ENCODE peak calls at places on chromosomes 4 and X, in ten cellular contexts. One of them, this sample, is unnamed. For H3K4me1, the result is how much of the 10 kb centered on the place peaks cover.

GRCh38 chrX:151359931-151360871 is 36.8 kb upstream of the VMA21 start:
- ATAC-seq in A549: peak
- ATAC-seq in naive thymus-derived CD4-positive, alpha-beta T cell: peak
- ATAC-seq in pancreas: peak
- ATAC-seq in psoas muscle: peak
- ATAC-seq in HepG2: peak
- ATAC-seq in right cardiac atrium: peak
- ATAC-seq in GM12878: peak
- ATAC-seq in CD8-positive, alpha-beta T cell: peak
- ATAC-seq in upper lobe of right lung: peak
- ATAC-seq in this sample: peak

GRCh38 chr4:100848865-100849264 is 331.0 kb upstream of the EMCN start:
- ATAC-seq in A549: peak
- ATAC-seq in naive thymus-derived CD4-positive, alpha-beta T cell: no peak
- ATAC-seq in pancreas: no peak
- ATAC-seq in psoas muscle: no peak
- ATAC-seq in HepG2: peak
- ATAC-seq in right cardiac atrium: no peak
- ATAC-seq in GM12878: peak
- ATAC-seq in CD8-positive, alpha-beta T cell: no peak
- ATAC-seq in upper lobe of right lung: peak
- ATAC-seq in this sample: no peak

GRCh38 chr4:135186002-135186401 is 984.4 kb upstream of the PABPC4L start:
- ATAC-seq in A549: no peak
- ATAC-seq in naive thymus-derived CD4-positive, alpha-beta T cell: no peak
- ATAC-seq in pancreas: no peak
- ATAC-seq in psoas muscle: no peak
- ATAC-seq in HepG2: no peak
- ATAC-seq in right cardiac atrium: no peak
- ATAC-seq in GM12878: peak
- ATAC-seq in CD8-positive, alpha-beta T cell: no peak
- ATAC-seq in upper lobe of right lung: no peak
- ATAC-seq in this sample: no peak

GRCh38 chr4:147789596-147789995 is 57.7 kb downstream of the ARHGAP10 start:
- ATAC-seq in A549: no peak
- ATAC-seq in naive thymus-derived CD4-positive, alpha-beta T cell: no peak
- ATAC-seq in pancreas: no peak
- ATAC-seq in psoas muscle: no peak
- ATAC-seq in HepG2: no peak
- ATAC-seq in right cardiac atrium: no peak
- ATAC-seq in GM12878: no peak
- ATAC-seq in CD8-positive, alpha-beta T cell: no peak
- ATAC-seq in upper lobe of right lung: no peak
- ATAC-seq in this sample: no peak

GRCh38 chrX:135695471-135695870 is 18.0 kb upstream of the CT45A1 start:
- ATAC-seq in A549: no peak
- ATAC-seq in naive thymus-derived CD4-positive, alpha-beta T cell: no peak
- ATAC-seq in pancreas: no peak
- ATAC-seq in psoas muscle: no peak
- ATAC-seq in HepG2: no peak
- ATAC-seq in right cardiac atrium: no peak
- ATAC-seq in GM12878: no peak
- ATAC-seq in CD8-positive, alpha-beta T cell: no peak
- ATAC-seq in upper lobe of right lung: no peak
- ATAC-seq in this sample: no peak

GRCh38 chrX:39883664-39884063 is 214.1 kb downstream of the BCOR start:
- ATAC-seq in A549: no peak
- ATAC-seq in naive thymus-derived CD4-positive, alpha-beta T cell: peak
- ATAC-seq in pancreas: no peak
- ATAC-seq in psoas muscle: no peak
- ATAC-seq in HepG2: no peak
- ATAC-seq in right cardiac atrium: no peak
- ATAC-seq in GM12878: peak
- ATAC-seq in CD8-positive, alpha-beta T cell: peak
- ATAC-seq in upper lobe of right lung: no peak
- ATAC-seq in this sample: no peak

GRCh38 chrX:43557792-43558191 is 98.3 kb upstream of the MAOA start:
- ATAC-seq in A549: peak
- ATAC-seq in naive thymus-derived CD4-positive, alpha-beta T cell: peak
- ATAC-seq in pancreas: peak
- ATAC-seq in psoas muscle: peak
- ATAC-seq in HepG2: no peak
- ATAC-seq in right cardiac atrium: no peak
- ATAC-seq in GM12878: peak
- ATAC-seq in CD8-positive, alpha-beta T cell: peak
- ATAC-seq in upper lobe of right lung: peak
- ATAC-seq in this sample: no peak

GRCh38 chr4:152363086-152363485 is 172.8 kb downstream of the FBXW7 start:
- ATAC-seq in A549: no peak
- ATAC-seq in naive thymus-derived CD4-positive, alpha-beta T cell: no peak
- ATAC-seq in pancreas: no peak
- ATAC-seq in psoas muscle: peak
- ATAC-seq in HepG2: no peak
- ATAC-seq in right cardiac atrium: no peak
- ATAC-seq in GM12878: no peak
- ATAC-seq in CD8-positive, alpha-beta T cell: no peak
- ATAC-seq in upper lobe of right lung: no peak
- ATAC-seq in this sample: peak

GRCh38 chr4:138765442-138765841 is 250.1 kb upstream of the NOCT start:
- ATAC-seq in A549: no peak
- ATAC-seq in naive thymus-derived CD4-positive, alpha-beta T cell: no peak
- ATAC-seq in pancreas: no peak
- ATAC-seq in psoas muscle: no peak
- ATAC-seq in HepG2: no peak
- ATAC-seq in right cardiac atrium: no peak
- ATAC-seq in GM12878: no peak
- ATAC-seq in CD8-positive, alpha-beta T cell: no peak
- ATAC-seq in upper lobe of right lung: no peak
- ATAC-seq in this sample: no peak

GRCh38 chrX:40140706-40141499 is 43.1 kb upstream of the BCOR start:
- ATAC-seq in A549: peak
- ATAC-seq in naive thymus-derived CD4-positive, alpha-beta T cell: no peak
- ATAC-seq in pancreas: peak
- ATAC-seq in psoas muscle: peak
- ATAC-seq in HepG2: peak
- ATAC-seq in right cardiac atrium: peak
- ATAC-seq in GM12878: no peak
- ATAC-seq in CD8-positive, alpha-beta T cell: no peak
- ATAC-seq in upper lobe of right lung: peak
- ATAC-seq in this sample: peak

GRCh38 chr4:82642321-82642720 is 80.5 kb upstream of the TMEM150C start:
- ATAC-seq in A549: no peak
- ATAC-seq in naive thymus-derived CD4-positive, alpha-beta T cell: peak
- ATAC-seq in pancreas: no peak
- ATAC-seq in psoas muscle: no peak
- ATAC-seq in HepG2: no peak
- ATAC-seq in right cardiac atrium: no peak
- ATAC-seq in GM12878: no peak
- ATAC-seq in CD8-positive, alpha-beta T cell: no peak
- ATAC-seq in upper lobe of right lung: peak
- ATAC-seq in this sample: no peak

GRCh38 chrX:9180623-9181022 is 146.7 kb upstream of the FAM9B start:
- ATAC-seq in A549: no peak
- ATAC-seq in naive thymus-derived CD4-positive, alpha-beta T cell: no peak
- ATAC-seq in pancreas: no peak
- ATAC-seq in psoas muscle: no peak
- ATAC-seq in HepG2: no peak
- ATAC-seq in right cardiac atrium: no peak
- ATAC-seq in GM12878: no peak
- ATAC-seq in CD8-positive, alpha-beta T cell: no peak
- ATAC-seq in upper lobe of right lung: no peak
- ATAC-seq in this sample: no peak

GRCh38 chr4:163180087-163180486 is 13.4 kb upstream of the NAF1 start:
- ATAC-seq in A549: no peak
- ATAC-seq in naive thymus-derived CD4-positive, alpha-beta T cell: no peak
- ATAC-seq in pancreas: no peak
- ATAC-seq in psoas muscle: no peak
- ATAC-seq in HepG2: no peak
- ATAC-seq in right cardiac atrium: no peak
- ATAC-seq in GM12878: no peak
- ATAC-seq in CD8-positive, alpha-beta T cell: no peak
- ATAC-seq in upper lobe of right lung: no peak
- ATAC-seq in this sample: no peak

GRCh38 chr4:181775298-181775697 is 467.9 kb upstream of the TENM3 start:
- ATAC-seq in A549: no peak
- ATAC-seq in naive thymus-derived CD4-positive, alpha-beta T cell: no peak
- ATAC-seq in pancreas: no peak
- ATAC-seq in psoas muscle: no peak
- ATAC-seq in HepG2: no peak
- ATAC-seq in right cardiac atrium: no peak
- ATAC-seq in GM12878: no peak
- ATAC-seq in CD8-positive, alpha-beta T cell: no peak
- ATAC-seq in upper lobe of right lung: no peak
- ATAC-seq in this sample: no peak

GRCh38 chr4:150126201-150126879 is 48.1 kb downstream of the DCLK2 start:
- ATAC-seq in A549: no peak
- ATAC-seq in naive thymus-derived CD4-positive, alpha-beta T cell: peak
- ATAC-seq in pancreas: no peak
- ATAC-seq in psoas muscle: no peak
- ATAC-seq in HepG2: no peak
- ATAC-seq in right cardiac atrium: peak
- ATAC-seq in GM12878: peak
- ATAC-seq in CD8-positive, alpha-beta T cell: no peak
- ATAC-seq in upper lobe of right lung: peak
- ATAC-seq in this sample: peak

GRCh38 chrX:154419688-154420401 is 8.5 kb downstream of the TAFAZZIN start:
- ATAC-seq in A549: no peak
- ATAC-seq in naive thymus-derived CD4-positive, alpha-beta T cell: no peak
- ATAC-seq in pancreas: no peak
- ATAC-seq in psoas muscle: peak
- ATAC-seq in HepG2: peak
- ATAC-seq in right cardiac atrium: peak
- ATAC-seq in GM12878: peak
- ATAC-seq in CD8-positive, alpha-beta T cell: no peak
- ATAC-seq in upper lobe of right lung: peak
- ATAC-seq in this sample: peak

GRCh38 chr4:8940792-8941491 is 69.3 kb upstream of the HMX1 start:
- ATAC-seq in A549: peak
- ATAC-seq in naive thymus-derived CD4-positive, alpha-beta T cell: no peak
- ATAC-seq in pancreas: no peak
- ATAC-seq in psoas muscle: no peak
- ATAC-seq in HepG2: peak
- ATAC-seq in right cardiac atrium: no peak
- ATAC-seq in GM12878: peak
- ATAC-seq in CD8-positive, alpha-beta T cell: no peak
- ATAC-seq in upper lobe of right lung: peak
- ATAC-seq in this sample: no peak

GRCh38 chr4:54541426-54542118 is 116.2 kb upstream of the KIT start:
- ATAC-seq in A549: no peak
- ATAC-seq in naive thymus-derived CD4-positive, alpha-beta T cell: no peak
- ATAC-seq in pancreas: no peak
- ATAC-seq in psoas muscle: no peak
- ATAC-seq in HepG2: no peak
- ATAC-seq in right cardiac atrium: no peak
- ATAC-seq in GM12878: no peak
- ATAC-seq in CD8-positive, alpha-beta T cell: no peak
- ATAC-seq in upper lobe of right lung: no peak
- ATAC-seq in this sample: no peak

GRCh38 chr4:174273960-174274359 is 9.5 kb downstream of the FBXO8 start:
- ATAC-seq in A549: no peak
- ATAC-seq in naive thymus-derived CD4-positive, alpha-beta T cell: no peak
- ATAC-seq in pancreas: no peak
- ATAC-seq in psoas muscle: no peak
- ATAC-seq in HepG2: no peak
- ATAC-seq in right cardiac atrium: no peak
- ATAC-seq in GM12878: no peak
- ATAC-seq in CD8-positive, alpha-beta T cell: no peak
- ATAC-seq in upper lobe of right lung: no peak
- ATAC-seq in this sample: no peak
- H3K4me3 ChIP-seq in A549: no peak
- H3K4me3 ChIP-seq in naive thymus-derived CD4-positive, alpha-beta T cell: no peak
- H3K4me3 ChIP-seq in pancreas: no peak
- H3K4me3 ChIP-seq in psoas muscle: no peak
- H3K4me3 ChIP-seq in HepG2: no peak
- H3K4me3 ChIP-seq in right cardiac atrium: no peak
- H3K4me3 ChIP-seq in GM12878: no peak
- H3K4me3 ChIP-seq in CD8-positive, alpha-beta T cell: no peak
- H3K4me3 ChIP-seq in upper lobe of right lung: no peak
- H3K4me3 ChIP-seq in this sample: no peak

GRCh38 chr4:2418652-2419571 is at the start of gene CFAP99:
- ATAC-seq in A549: peak
- ATAC-seq in naive thymus-derived CD4-positive, alpha-beta T cell: peak
- ATAC-seq in pancreas: peak
- ATAC-seq in psoas muscle: peak
- ATAC-seq in HepG2: peak
- ATAC-seq in right cardiac atrium: peak
- ATAC-seq in GM12878: peak
- ATAC-seq in CD8-positive, alpha-beta T cell: peak
- ATAC-seq in upper lobe of right lung: peak
- ATAC-seq in this sample: peak
- H3K27ac ChIP-seq in A549: peak
- H3K27ac ChIP-seq in naive thymus-derived CD4-positive, alpha-beta T cell: peak
- H3K27ac ChIP-seq in pancreas: peak
- H3K27ac ChIP-seq in psoas muscle: peak
- H3K27ac ChIP-seq in HepG2: no peak
- H3K27ac ChIP-seq in right cardiac atrium: no peak
- H3K27ac ChIP-seq in GM12878: no peak
- H3K27ac ChIP-seq in CD8-positive, alpha-beta T cell: peak
- H3K27ac ChIP-seq in upper lobe of right lung: peak
- H3K27ac ChIP-seq in this sample: peak

GRCh38 chr4:15031993-15032660 is 29.8 kb downstream of the CPEB2 start:
- ATAC-seq in A549: no peak
- ATAC-seq in naive thymus-derived CD4-positive, alpha-beta T cell: no peak
- ATAC-seq in pancreas: no peak
- ATAC-seq in psoas muscle: no peak
- ATAC-seq in HepG2: no peak
- ATAC-seq in right cardiac atrium: no peak
- ATAC-seq in GM12878: peak
- ATAC-seq in CD8-positive, alpha-beta T cell: no peak
- ATAC-seq in upper lobe of right lung: no peak
- ATAC-seq in this sample: no peak
- H3K4me1 ChIP-seq in A549: half or more
- H3K4me1 ChIP-seq in naive thymus-derived CD4-positive, alpha-beta T cell: under half
- H3K4me1 ChIP-seq in pancreas: under half
- H3K4me1 ChIP-seq in psoas muscle: under half
- H3K4me1 ChIP-seq in HepG2: under half
- H3K4me1 ChIP-seq in right cardiac atrium: under half
- H3K4me1 ChIP-seq in GM12878: under half
- H3K4me1 ChIP-seq in CD8-positive, alpha-beta T cell: under half
- H3K4me1 ChIP-seq in upper lobe of right lung: under half
- H3K4me1 ChIP-seq in this sample: under half

DNA sequence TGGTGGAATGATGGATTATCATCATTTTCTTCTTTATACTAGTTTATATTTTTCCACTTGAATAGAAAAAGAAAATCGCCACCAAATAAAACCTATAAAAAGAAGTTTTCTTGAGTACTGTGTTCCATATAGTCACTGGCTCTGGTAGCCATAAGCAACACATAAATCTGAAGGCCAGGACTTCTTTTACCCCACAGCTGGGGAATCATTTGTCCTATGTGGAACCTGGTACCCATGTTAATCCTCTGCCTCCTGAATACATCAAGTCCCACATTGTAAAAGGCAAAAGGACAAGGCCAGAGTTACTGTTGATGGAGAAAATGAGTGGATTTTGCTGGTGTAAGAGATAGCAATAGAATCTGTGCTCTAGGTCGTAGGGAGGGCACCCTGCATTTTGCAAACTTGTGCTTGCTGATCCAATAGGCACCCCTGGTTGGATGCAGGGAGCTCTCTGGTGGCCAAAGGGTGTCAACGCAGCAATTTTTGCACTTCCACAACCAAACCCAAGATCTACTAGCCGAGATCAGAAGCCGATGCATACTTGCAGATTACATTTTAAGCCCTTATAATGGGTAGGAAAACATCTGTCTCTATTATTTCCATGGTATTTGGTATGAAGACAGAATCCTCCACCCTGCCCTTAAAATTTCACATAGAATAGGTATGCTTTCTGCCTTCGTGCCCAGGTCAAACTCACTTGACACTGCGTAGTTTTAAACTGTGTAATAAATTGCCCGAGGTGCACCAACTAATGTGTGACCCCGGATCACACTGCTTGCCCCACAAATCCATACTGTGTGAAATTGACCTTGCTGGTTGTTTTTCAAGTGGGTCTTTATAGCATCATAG is 146.2 kb upstream of the SCML1 start:
- ATAC-seq in A549: peak
- ATAC-seq in naive thymus-derived CD4-positive, alpha-beta T cell: peak
- ATAC-seq in pancreas: peak
- ATAC-seq in psoas muscle: peak
- ATAC-seq in HepG2: peak
- ATAC-seq in right cardiac atrium: peak
- ATAC-seq in GM12878: peak
- ATAC-seq in CD8-positive, alpha-beta T cell: peak
- ATAC-seq in upper lobe of right lung: peak
- ATAC-seq in this sample: peak
- H3K4me3 ChIP-seq in A549: no peak
- H3K4me3 ChIP-seq in naive thymus-derived CD4-positive, alpha-beta T cell: no peak
- H3K4me3 ChIP-seq in pancreas: no peak
- H3K4me3 ChIP-seq in psoas muscle: peak
- H3K4me3 ChIP-seq in HepG2: no peak
- H3K4me3 ChIP-seq in right cardiac atrium: no peak
- H3K4me3 ChIP-seq in GM12878: no peak
- H3K4me3 ChIP-seq in CD8-positive, alpha-beta T cell: no peak
- H3K4me3 ChIP-seq in upper lobe of right lung: peak
- H3K4me3 ChIP-seq in this sample: peak